ENCODE peak calls at places on chromosomes 2 and 18, in ten cellular contexts. R is mucosa of descending colon, Q is Right ventricle myocardium superior, B is glutamatergic neuron, T is NCI-H1092 treated with DMSO at 0.1 percent for 48 hours, V is A549, E is NCI-H1694 treated with DMSO at 0.1 percent for 48 hours, J is NCI-H1105, P is AG04450, N is HuH-7.5. Z is an unnamed sample.

GRCh38 chr2:184599054-184599874 is 935 bp downstream of the ZNF804A start:
- DNase-seq in B (peak), T (no peak), R (peak), E (peak), N (peak), P (no peak), Q (no peak), V (no peak), J (no peak), Z (no peak)

GRCh38 chr2:140286377-140286776 is 1506.2 kb upstream of the NXPH2 start:
- DNase-seq in Q (no peak), V (no peak), P (no peak), B (no peak), N (no peak), E (no peak), R (no peak), J (no peak), T (no peak), Z (no peak)

GRCh38 chr2:237262838-237263771 is 150.9 kb downstream of the COL6A3 start:
- DNase-seq in T (no peak), Q (no peak), J (no peak), B (no peak), E (no peak), P (no peak), N (no peak), R (no peak), V (no peak), Z (no peak)

GRCh38 chr2:113185643-113186315 is 12.0 kb downstream of the PSD4 start:
- DNase-seq in E (no peak), T (no peak), P (no peak), Q (peak), N (no peak), V (no peak), R (peak), J (no peak), B (no peak), Z (no peak)

GRCh38 chr18:60198063-60198462 is 174.5 kb downstream of the MC4R start:
- DNase-seq in N (no peak), T (no peak), V (no peak), P (peak), J (no peak), B (peak), R (peak), E (peak), Q (no peak), Z (no peak)

GRCh38 chr2:58427572-58428285 is 186.6 kb upstream of the FANCL start:
- DNase-seq in V (peak), B (peak), E (peak), J (peak), Q (no peak), P (no peak), T (peak), N (peak), R (peak), Z (no peak)

GRCh38 chr2:10971131-10971854 is 59.6 kb downstream of the KCNF1 start:
- DNase-seq in V (no peak), P (no peak), B (no peak), J (no peak), N (no peak), T (no peak), Q (no peak), E (no peak), R (no peak), Z (no peak)

GRCh38 chr2:191376981-191377629 is 131.9 kb downstream of the MYO1B start:
- DNase-seq in Q (peak), V (peak), E (no peak), B (no peak), P (peak), T (no peak), J (no peak), R (peak), N (no peak), Z (no peak)

GRCh38 chr18:25262920-25263319 is 89.0 kb downstream of the ZNF521 start:
- DNase-seq in P (no peak), B (no peak), V (no peak), Q (no peak), T (no peak), E (no peak), J (no peak), R (no peak), N (no peak), Z (no peak)

GRCh38 chr2:140643761-140644187 is 1487.0 kb downstream of the LRP1B start:
- DNase-seq in V (peak), P (peak), R (no peak), Q (no peak), J (no peak), T (no peak), E (peak), B (no peak), N (no peak), Z (no peak)

GRCh38 chr2:218961651-218962570 is 2.4 kb downstream of the CDK5R2 start:
- DNase-seq in P (no peak), E (peak), N (no peak), T (peak), R (no peak), V (no peak), J (peak), Q (no peak), B (peak), Z (no peak)

GRCh38 chr2:234669611-234670010 is 172.7 kb upstream of the ARL4C start:
- DNase-seq in T (no peak), B (no peak), E (no peak), N (no peak), R (peak), J (no peak), V (no peak), Q (no peak), P (no peak), Z (no peak)

GRCh38 chr2:27308359-27308875 is at the start of gene UCN:
- DNase-seq in T (no peak), N (no peak), B (peak), P (no peak), R (peak), Q (peak), E (no peak), J (no peak), V (no peak), Z (no peak)

GRCh38 chr2:126527836-126528490 is 128.0 kb upstream of the GYPC start:
- DNase-seq in T (peak), R (peak), N (peak), E (peak), B (peak), Q (peak), J (no peak), V (peak), P (peak), Z (no peak)

GRCh38 chr2:44682459-44682858 is 259.0 kb upstream of the SIX3 start:
- DNase-seq in R (no peak), B (no peak), E (no peak), N (no peak), V (no peak), P (no peak), J (no peak), Q (no peak), T (no peak), Z (no peak)

GRCh38 chr2:120771111-120771555 is 35.5 kb downstream of the GLI2 start:
- DNase-seq in R (no peak), E (no peak), N (no peak), P (no peak), B (peak), Q (peak), J (no peak), T (no peak), V (no peak), Z (no peak)

GRCh38 chr2:241228860-241229516 is 40.5 kb downstream of the ANO7 start:
- DNase-seq in N (no peak), R (no peak), E (no peak), T (no peak), B (no peak), J (no peak), P (no peak), Q (peak), V (no peak), Z (no peak)

GRCh38 chr2:205047273-205047839 is 502.1 kb downstream of the PARD3B start:
- DNase-seq in E (no peak), J (no peak), N (peak), R (no peak), Q (no peak), B (peak), P (no peak), V (no peak), T (peak), Z (no peak)

GRCh38 chr2:222671259-222672067 is at the start of gene MOGAT1:
- DNase-seq in V (no peak), E (no peak), B (peak), J (peak), Q (peak), R (peak), N (peak), P (no peak), T (peak), Z (no peak)

GRCh38 chr18:686339-687111 is 25.9 kb downstream of the ENOSF1 start:
- DNase-seq in R (no peak), Q (no peak), V (no peak), N (no peak), T (no peak), E (no peak), J (no peak), P (no peak), B (peak), Z (no peak)

GRCh38 chr2:161134547-161135518 is 25.4 kb upstream of the TANK start:
- DNase-seq in N (no peak), Q (no peak), V (peak), P (no peak), J (peak), R (peak), B (no peak), E (no peak), T (peak), Z (peak)

GRCh38 chr18:76619342-76620315 is 124.6 kb upstream of the ZNF516 start:
- DNase-seq in T (peak), P (no peak), V (no peak), B (peak), Q (peak), N (no peak), E (no peak), R (peak), J (peak), Z (no peak)

GRCh38 chr2:105325389-105325963 is 4.1 kb downstream of the TGFBRAP1 start:
- DNase-seq in E (no peak), T (no peak), N (no peak), J (no peak), V (no peak), R (no peak), P (no peak), Q (no peak), B (no peak), Z (peak)

GRCh38 chr18:77250501-77250925 is 865 bp downstream of the GALR1 start:
- DNase-seq in B (peak), V (no peak), E (no peak), T (peak), R (no peak), Q (no peak), J (no peak), N (no peak), P (no peak), Z (no peak)

GRCh38 chr2:38454081-38454480 is 77.0 kb upstream of the ATL2 start:
- DNase-seq in Q (no peak), B (no peak), T (no peak), R (no peak), J (no peak), P (no peak), V (no peak), N (no peak), E (no peak), Z (no peak)

GRCh38 chr2:221323513-221323912 is 248.6 kb downstream of the EPHA4 start:
- DNase-seq in N (no peak), J (no peak), E (no peak), T (no peak), R (no peak), Q (no peak), P (no peak), V (no peak), B (no peak), Z (no peak)

GRCh38 chr2:45444991-45445390 is 166.1 kb downstream of the SRBD1 start:
- DNase-seq in P (no peak), N (no peak), B (no peak), Q (no peak), J (no peak), T (no peak), R (no peak), E (no peak), V (no peak), Z (no peak)

GRCh38 chr2:106277426-106277825 is 83.3 kb upstream of the UXS1 start:
- DNase-seq in P (no peak), N (no peak), E (no peak), V (no peak), R (no peak), B (no peak), Q (no peak), J (no peak), T (no peak), Z (no peak)

GRCh38 chr2:105557021-105557420 is 158.2 kb upstream of the FHL2 start:
- DNase-seq in T (no peak), P (no peak), B (no peak), Q (peak), J (no peak), R (no peak), E (no peak), V (no peak), N (no peak), Z (no peak)

GRCh38 chr2:104583791-104584190 is 270.1 kb upstream of the POU3F3 start:
- DNase-seq in N (no peak), V (no peak), B (peak), P (no peak), J (no peak), E (no peak), R (no peak), T (no peak), Q (no peak), Z (no peak)

GRCh38 chr18:60232541-60232940 is 140.0 kb downstream of the MC4R start:
- DNase-seq in E (no peak), P (peak), B (no peak), R (no peak), Q (no peak), J (no peak), T (no peak), N (no peak), V (peak), Z (no peak)

GRCh38 chr2:109347626-109348025 is 218.6 kb downstream of the SH3RF3 start:
- DNase-seq in R (no peak), T (no peak), B (no peak), J (no peak), E (no peak), P (no peak), Q (no peak), N (no peak), V (no peak), Z (no peak)

GRCh38 chr18:41870817-41871216 is 84.2 kb upstream of the PIK3C3 start:
- DNase-seq in R (no peak), J (peak), B (no peak), E (no peak), N (no peak), Q (no peak), P (no peak), V (no peak), T (no peak), Z (no peak)

GRCh38 chr2:185875532-185875931 is 136.9 kb downstream of the FSIP2 start:
- DNase-seq in P (no peak), B (no peak), R (no peak), Q (no peak), E (no peak), T (no peak), N (no peak), J (no peak), V (no peak), Z (no peak)

GRCh38 chr2:136242687-136243277 is 124.8 kb upstream of the CXCR4 start:
- DNase-seq in R (no peak), E (no peak), B (no peak), V (no peak), T (no peak), Q (no peak), N (no peak), J (no peak), P (no peak), Z (no peak)

GRCh38 chr2:187924293-187924692 is 367.4 kb upstream of the GULP1 start:
- DNase-seq in N (no peak), P (no peak), V (no peak), J (no peak), T (no peak), R (no peak), E (no peak), B (no peak), Q (no peak), Z (no peak)